ENCODE peak calls at places on chromosomes 16 and 17, in eight cellular contexts. X, S, W, B, M, I, L and H are unnamed samples.

GRCh38 chr16:57946181-57946801 is 24.6 kb downstream of the CNGB1 start:
- DNase-seq in X (no peak), S (no peak), W (no peak), B (no peak), M (no peak), I (no peak), L (no peak), H (no peak)

GRCh38 chr17:13212861-13213260 is 195.0 kb upstream of the ELAC2 start:
- DNase-seq in X (no peak), S (no peak), W (no peak), B (no peak), M (no peak), I (no peak), L (no peak), H (no peak)

GRCh38 chr16:22075776-22076175 is 16.6 kb upstream of the VWA3A start:
- DNase-seq in X (no peak), S (no peak), W (no peak), B (no peak), M (no peak), I (no peak), L (no peak), H (no peak)

GRCh38 chr17:1882836-1883235 is 53.0 kb downstream of the RPA1 start:
- DNase-seq in X (peak), S (no peak), W (no peak), B (peak), M (peak), I (no peak), L (peak), H (no peak)

GRCh38 chr17:43766413-43767052 is 7.9 kb upstream of the SOST start:
- DNase-seq in X (peak), S (peak), W (peak), B (peak), M (peak), I (no peak), L (peak), H (no peak)

GRCh38 chr17:32593003-32593402 is 106.2 kb downstream of the CDK5R1 start:
- DNase-seq in X (no peak), S (no peak), W (no peak), B (no peak), M (no peak), I (no peak), L (no peak), H (no peak)

GRCh38 chr16:22164482-22164881 is 2.2 kb downstream of the SDR42E2 start:
- DNase-seq in X (no peak), S (no peak), W (no peak), B (no peak), M (no peak), I (no peak), L (no peak), H (no peak)

GRCh38 chr17:57187391-57187790 is 68.9 kb upstream of the MSI2 start:
- DNase-seq in X (no peak), S (no peak), W (no peak), B (no peak), M (peak), I (no peak), L (no peak), H (no peak)

GRCh38 chr16:24255446-24256352 is at the start of gene CACNG3:
- DNase-seq in X (peak), S (peak), W (peak), B (no peak), M (peak), I (no peak), L (peak), H (no peak)

GRCh38 chr17:62750502-62751349 is 57.4 kb downstream of the MARCHF10 start:
- DNase-seq in X (no peak), S (no peak), W (no peak), B (no peak), M (no peak), I (no peak), L (no peak), H (no peak)

GRCh38 chr16:84451781-84452180 is 52.7 kb downstream of the MEAK7 start:
- DNase-seq in X (no peak), S (no peak), W (no peak), B (no peak), M (no peak), I (no peak), L (peak), H (no peak)

GRCh38 chr17:9324864-9325263 is 250.8 kb downstream of the STX8 start:
- DNase-seq in X (no peak), S (no peak), W (no peak), B (no peak), M (no peak), I (no peak), L (no peak), H (no peak)

GRCh38 chr17:43732961-43733360 is 25.6 kb downstream of the SOST start:
- DNase-seq in X (no peak), S (no peak), W (no peak), B (no peak), M (no peak), I (no peak), L (no peak), H (peak)

GRCh38 chr17:41354538-41354937 is 3.9 kb upstream of the KRT33A start:
- DNase-seq in X (no peak), S (no peak), W (no peak), B (no peak), M (no peak), I (no peak), L (no peak), H (no peak)

GRCh38 chr16:60776311-60776710 is 1259.9 kb downstream of the CDH8 start:
- DNase-seq in X (no peak), S (no peak), W (no peak), B (no peak), M (no peak), I (no peak), L (no peak), H (no peak)

GRCh38 chr17:57603978-57604377 is 141.1 kb downstream of the CCDC182 start:
- DNase-seq in X (peak), S (no peak), W (peak), B (no peak), M (no peak), I (peak), L (peak), H (no peak)

GRCh38 chr16:89924925-89925307 is 1.8 kb downstream of the TUBB3 start:
- DNase-seq in X (peak), S (no peak), W (no peak), B (no peak), M (no peak), I (no peak), L (no peak), H (no peak)

GRCh38 chr16:29319726-29320125 is 86.8 kb downstream of the NPIPB11 start:
- DNase-seq in X (no peak), S (no peak), W (no peak), B (no peak), M (no peak), I (no peak), L (no peak), H (no peak)

GRCh38 chr17:35433075-35433894 is 985 bp upstream of the SLFN12 start:
- DNase-seq in X (no peak), S (peak), W (peak), B (peak), M (peak), I (peak), L (peak), H (peak)

GRCh38 chr17:82458885-82459424 is 414 bp downstream of the NARF start:
- DNase-seq in X (peak), S (no peak), W (no peak), B (no peak), M (peak), I (no peak), L (no peak), H (no peak)

GRCh38 chr16:53056528-53056881 is 1.7 kb downstream of the CHD9 start:
- DNase-seq in X (peak), S (no peak), W (no peak), B (no peak), M (peak), I (no peak), L (no peak), H (no peak)

GRCh38 chr17:50627782-50628601 is 6.7 kb upstream of the ABCC3 start:
- DNase-seq in X (no peak), S (no peak), W (no peak), B (no peak), M (no peak), I (no peak), L (no peak), H (no peak)

GRCh38 chr16:30637952-30638351 is 12.8 kb upstream of the PRR14 start:
- DNase-seq in X (peak), S (no peak), W (peak), B (no peak), M (peak), I (no peak), L (no peak), H (no peak)

GRCh38 chr16:50464325-50465290 is 83.6 kb upstream of the NKD1 start:
- DNase-seq in X (no peak), S (no peak), W (no peak), B (no peak), M (no peak), I (no peak), L (peak), H (no peak)

GRCh38 chr16:85309656-85310587 is 197.7 kb upstream of the CIBAR2 start:
- DNase-seq in X (peak), S (peak), W (no peak), B (peak), M (no peak), I (no peak), L (peak), H (peak)

GRCh38 chr16:47395733-47396503 is 64.9 kb downstream of the ITFG1 start:
- DNase-seq in X (no peak), S (no peak), W (no peak), B (no peak), M (no peak), I (no peak), L (no peak), H (no peak)

GRCh38 chr16:19882641-19883040 is 2.0 kb downstream of the GPRC5B start:
- DNase-seq in X (no peak), S (no peak), W (no peak), B (no peak), M (no peak), I (no peak), L (no peak), H (no peak)

GRCh38 chr17:17816240-17816814 is 20.5 kb downstream of the SREBF1 start:
- DNase-seq in X (no peak), S (no peak), W (no peak), B (no peak), M (no peak), I (no peak), L (no peak), H (no peak)

GRCh38 chr16:61900482-61900881 is 135.8 kb downstream of the CDH8 start:
- DNase-seq in X (no peak), S (no peak), W (no peak), B (no peak), M (no peak), I (no peak), L (no peak), H (peak)

GRCh38 chr17:16496820-16497489 is 5.0 kb upstream of the LRRC75A start:
- DNase-seq in X (no peak), S (no peak), W (no peak), B (no peak), M (no peak), I (no peak), L (no peak), H (no peak)

GRCh38 chr16:79599256-79599836 is 1.2 kb downstream of the MAF start:
- DNase-seq in X (no peak), S (peak), W (peak), B (no peak), M (peak), I (no peak), L (peak), H (no peak)

GRCh38 chr16:28042856-28043255 is 20.7 kb downstream of the GSG1L start:
- DNase-seq in X (no peak), S (no peak), W (no peak), B (no peak), M (no peak), I (no peak), L (no peak), H (no peak)

GRCh38 chr17:4738136-4739121 is 1.2 kb upstream of the ZMYND15 start:
- DNase-seq in X (no peak), S (no peak), W (peak), B (no peak), M (no peak), I (no peak), L (no peak), H (no peak)

GRCh38 chr17:4740584-4740983 is 856 bp upstream of the CXCL16 start:
- DNase-seq in X (no peak), S (no peak), W (no peak), B (no peak), M (no peak), I (no peak), L (no peak), H (no peak)

GRCh38 chr17:4739122-4740024 is at the start of the genes CXCL16 and ZMYND15:
- DNase-seq in X (peak), S (peak), W (peak), B (no peak), M (peak), I (no peak), L (peak), H (no peak)

GRCh38 chr17:4741544-4741943 is 1.8 kb upstream of the CXCL16 start:
- DNase-seq in X (no peak), S (no peak), W (no peak), B (no peak), M (no peak), I (no peak), L (no peak), H (no peak)

GRCh38 chr17:4740025-4740351 is 260 bp upstream of the CXCL16 start:
- DNase-seq in X (no peak), S (no peak), W (no peak), B (no peak), M (no peak), I (no peak), L (no peak), H (no peak)
- H3K4me3 ChIP-seq in X (peak), S (peak), W (peak), B (peak), M (peak), I (peak), L (peak), H (peak)

DNA sequence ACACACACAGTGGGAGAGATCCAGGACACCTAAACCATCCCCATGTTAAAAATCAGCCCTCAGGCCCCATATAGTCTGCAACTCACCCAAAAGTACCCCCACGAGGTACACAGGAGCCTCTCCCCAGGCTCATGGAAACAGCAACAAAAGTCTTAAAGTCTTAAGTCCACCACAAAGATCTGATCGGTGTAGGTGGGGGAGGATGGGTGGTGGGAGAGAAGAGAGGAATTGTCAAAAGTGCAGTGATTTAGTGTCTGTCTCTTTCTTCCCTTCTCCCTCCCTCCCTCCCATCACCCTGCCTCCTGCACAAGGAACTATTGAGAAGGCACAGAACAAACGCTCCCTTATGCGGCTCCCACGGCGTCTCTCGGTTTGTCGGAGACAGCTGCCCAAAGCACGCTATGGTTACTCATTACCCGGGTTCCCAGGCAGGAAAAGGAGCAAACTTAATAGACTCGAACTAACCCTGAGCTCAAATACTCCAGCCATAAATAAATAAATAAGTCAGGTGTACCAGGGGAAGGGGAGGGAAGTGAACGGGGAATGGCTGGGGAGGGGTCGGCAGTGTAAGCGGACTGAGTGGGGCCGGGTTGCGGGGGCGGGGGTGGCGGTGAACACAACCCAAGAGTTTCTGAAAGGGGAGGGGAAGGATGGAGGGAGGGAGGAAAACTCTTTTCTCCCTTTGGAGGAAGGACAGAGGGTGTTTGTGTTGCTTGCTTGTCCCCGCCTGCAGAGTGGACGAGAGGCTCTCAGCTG is 477.4 kb downstream of the SLC39A11 start:
- DNase-seq in X (no peak), S (no peak), W (no peak), B (no peak), M (no peak), I (no peak), L (no peak), H (no peak)
- H3K4me3 ChIP-seq in X (no peak), S (no peak), W (no peak), B (no peak), M (no peak), I (no peak), L (no peak), H (no peak)

GRCh38 chr16:667113-667779 is 686 bp upstream of the RHOT2 start:
- DNase-seq in X (no peak), S (no peak), W (no peak), B (no peak), M (no peak), I (no peak), L (no peak), H (no peak)
- H3K4me3 ChIP-seq in X (peak), S (peak), W (peak), B (no peak), M (no peak), I (no peak), L (peak), H (no peak)

DNA sequence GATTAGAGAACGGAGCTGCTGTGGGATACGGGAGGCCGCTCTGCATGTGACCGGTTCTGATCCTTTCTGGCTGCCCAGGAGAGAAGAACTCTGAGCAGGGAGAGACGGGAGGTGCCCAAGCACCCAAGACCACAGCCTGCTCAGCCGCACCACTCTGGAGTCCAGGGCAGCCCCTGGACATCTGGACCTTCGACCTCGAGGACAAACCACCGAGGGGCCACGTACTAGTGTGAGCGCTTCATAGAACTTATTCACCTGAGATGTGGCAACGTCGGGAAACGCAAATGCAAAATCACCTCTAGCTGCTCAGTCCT is 5.9 kb downstream of the RNF166 start:
- DNase-seq in X (no peak), S (no peak), W (no peak), B (no peak), M (no peak), I (no peak), L (no peak), H (no peak)
- H3K4me3 ChIP-seq in X (peak), S (peak), W (peak), B (no peak), M (no peak), I (peak), L (peak), H (no peak)